ENCODE peak calls at places on chromosome 4, in eight cellular contexts. Q is SK-N-SH; D is BJ; W is right lobe of liver; E is OCI-LY7; X is CD8-positive, alpha-beta T cell; U is dorsolateral prefrontal cortex; B is PC-3. V is an unnamed sample.

GRCh38 chr4:37693450-37694190 is 7.4 kb upstream of the RELL1 start:
- DNase-seq in Q (no peak), D (peak; percentile 19), W (no peak), E (no peak), X (no peak), U (no peak), B (peak; percentile 86), V (peak; percentile 92)

GRCh38 chr4:112403072-112403945 is 106.1 kb downstream of the ALPK1 start:
- DNase-seq in Q (no peak), D (no peak), W (no peak), E (no peak), X (no peak), U (no peak), B (no peak), V (no peak)

GRCh38 chr4:162274354-162274753 is 110.6 kb upstream of the FSTL5 start:
- DNase-seq in Q (no peak), D (no peak), W (no peak), E (no peak), X (no peak), U (no peak), B (peak; percentile 11), V (peak; percentile 78)

GRCh38 chr4:184392748-184393334 is 81.5 kb downstream of the IRF2 start:
- DNase-seq in Q (no peak), D (no peak), W (no peak), E (no peak), X (no peak), U (no peak), B (no peak), V (no peak)

GRCh38 chr4:20042769-20043168 is 208.9 kb upstream of the SLIT2 start:
- DNase-seq in Q (no peak), D (no peak), W (no peak), E (no peak), X (no peak), U (no peak), B (no peak), V (peak; percentile 19)

GRCh38 chr4:94411296-94411695 is 40.4 kb upstream of the PDLIM5 start:
- DNase-seq in Q (no peak), D (no peak), W (no peak), E (no peak), X (no peak), U (no peak), B (no peak), V (no peak)

GRCh38 chr4:180350866-180351350 is 1892.3 kb upstream of the TENM3 start:
- DNase-seq in Q (no peak), D (no peak), W (no peak), E (no peak), X (no peak), U (no peak), B (no peak), V (no peak)

GRCh38 chr4:173074501-173074946 is 94.1 kb upstream of the GALNT7 start:
- DNase-seq in Q (no peak), D (peak; percentile 31), W (no peak), E (no peak), X (no peak), U (no peak), B (peak; percentile 73), V (peak; percentile 96)

GRCh38 chr4:31461425-31461824 is 741.3 kb downstream of the PCDH7 start:
- DNase-seq in Q (no peak), D (no peak), W (no peak), E (no peak), X (no peak), U (no peak), B (peak; percentile 91), V (peak; percentile 88)

GRCh38 chr4:64394469-64394868 is 14.8 kb downstream of the TECRL start:
- DNase-seq in Q (no peak), D (no peak), W (no peak), E (no peak), X (no peak), U (no peak), B (no peak), V (no peak)

DNA sequence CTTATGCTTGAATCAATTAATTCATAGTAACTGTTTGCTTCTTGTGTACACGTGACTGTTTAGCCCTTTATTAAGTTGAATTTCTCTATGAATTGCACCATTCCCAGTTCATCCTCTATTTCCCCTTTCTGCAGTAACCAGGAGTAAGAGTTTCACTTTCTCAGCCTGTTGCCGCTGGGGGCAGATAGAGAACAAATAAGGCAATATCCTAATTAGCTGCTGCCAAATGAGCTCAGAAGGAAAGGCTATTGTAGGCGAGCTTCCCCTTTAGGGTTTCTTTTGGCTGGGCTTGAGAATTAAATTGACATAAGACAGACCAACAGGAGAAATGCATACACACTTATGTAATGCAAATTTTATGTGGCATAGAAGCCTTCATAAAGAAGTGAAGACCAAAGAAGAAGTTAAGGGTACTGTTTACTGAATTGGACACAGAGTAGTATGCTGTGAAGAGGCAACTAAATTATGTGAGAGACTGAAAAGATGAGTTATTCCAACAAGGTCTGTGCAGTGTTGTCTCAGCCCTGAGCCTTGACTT is 1594.7 kb downstream of the TECRL start:
- DNase-seq in Q (no peak), D (no peak), W (no peak), E (no peak), X (no peak), U (no peak), B (no peak), V (no peak)
- TF ChIP-seq CTCF in Q (no peak), D (no peak), W (no peak), E (no peak), X (no peak), U (no peak), B (peak; percentile 15), V (no peak)

DNA sequence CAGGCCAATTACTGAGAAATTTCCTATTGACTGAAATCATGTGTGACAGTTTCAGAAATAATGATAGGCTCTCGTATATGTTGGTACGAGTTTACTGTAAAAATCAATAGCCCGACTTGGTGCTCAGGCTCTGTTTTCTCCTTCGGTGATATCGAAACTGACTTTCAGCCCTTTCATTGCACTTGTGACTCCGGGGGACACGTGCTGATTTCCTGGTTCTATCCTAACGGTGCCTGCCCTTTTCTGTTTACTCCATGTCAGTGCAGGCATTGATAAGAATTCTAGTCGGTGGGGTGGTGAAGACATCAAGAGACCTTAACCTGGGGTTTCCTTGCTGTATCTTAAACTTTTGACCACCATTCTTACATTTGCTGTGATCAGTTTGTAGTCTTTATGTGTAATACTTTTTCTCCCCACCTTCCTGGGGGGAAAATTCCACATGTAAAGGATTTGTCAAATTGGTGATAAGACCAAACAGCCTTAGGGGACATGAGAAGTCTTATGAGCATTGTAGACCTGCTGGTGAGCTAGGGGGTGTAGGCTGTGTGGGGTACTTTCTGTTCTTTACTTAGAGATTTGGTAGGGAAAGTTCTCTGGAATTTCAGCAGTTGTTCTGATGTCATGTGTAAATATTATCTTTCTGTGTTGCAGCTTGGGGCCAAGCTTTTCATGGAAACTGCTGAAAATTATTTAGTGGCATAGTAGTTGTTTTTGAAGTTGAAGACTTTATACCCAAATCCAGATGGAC is 52.7 kb downstream of the TMEM131L start:
- DNase-seq in Q (no peak), D (no peak), W (peak; percentile 64), E (no peak), X (no peak), U (no peak), B (no peak), V (no peak)
- H3K4me3 ChIP-seq in Q (no peak overlapping the region), D (no peak overlapping the region), W (peak overlapping the region; percentile 14), E (no peak overlapping the region), X (peak overlapping the region; percentile 6), U (no peak overlapping the region), B (no peak overlapping the region), V (no peak overlapping the region)

GRCh38 chr4:178577933-178578332 is 1135.7 kb upstream of the AGA start:
- DNase-seq in Q (peak; percentile 12), D (no peak), W (no peak), E (peak; percentile 0), X (no peak), U (no peak), B (peak; percentile 9), V (peak; percentile 24)
- TF ChIP-seq CTCF in Q (peak; percentile 43), D (no peak), W (peak; percentile 7), E (peak; percentile 57), X (no peak), U (peak; percentile 26), B (peak; percentile 51), V (peak; percentile 33)

DNA sequence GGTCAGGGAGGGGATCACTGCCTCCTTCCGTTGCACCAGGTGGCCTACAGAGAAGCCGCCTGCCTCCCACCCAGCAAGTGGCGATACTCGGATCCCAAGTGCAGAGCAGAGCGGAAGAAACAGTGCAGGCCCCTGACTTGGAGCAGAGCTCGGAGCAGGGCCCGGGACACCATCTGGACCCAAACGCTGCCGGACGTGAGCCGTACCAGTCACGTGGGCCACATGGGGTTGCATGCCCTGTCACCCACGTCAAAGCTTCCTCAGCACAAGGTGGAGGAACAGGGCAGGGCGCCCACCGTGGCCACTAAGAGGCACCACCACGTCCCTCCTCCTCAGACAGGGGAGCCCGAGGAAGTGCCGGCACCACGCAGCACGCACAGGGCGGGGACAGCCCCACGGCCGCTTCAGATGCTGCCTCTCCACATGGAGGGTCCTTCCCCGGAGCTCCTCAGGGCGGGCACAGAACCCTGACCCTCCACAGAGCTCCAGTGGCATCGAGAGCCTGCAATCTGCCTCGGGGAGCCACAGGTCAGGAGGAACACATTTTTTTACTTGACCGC is 18.7 kb downstream of the ZFYVE28 start:
- DNase-seq in Q (no peak), D (no peak), W (no peak), E (no peak), X (no peak), U (no peak), B (no peak), V (no peak)
- H3K4me3 ChIP-seq in Q (no peak overlapping the region), D (no peak overlapping the region), W (no peak overlapping the region), E (no peak overlapping the region), X (no peak overlapping the region), U (no peak overlapping the region), B (no peak overlapping the region), V (no peak overlapping the region)

DNA sequence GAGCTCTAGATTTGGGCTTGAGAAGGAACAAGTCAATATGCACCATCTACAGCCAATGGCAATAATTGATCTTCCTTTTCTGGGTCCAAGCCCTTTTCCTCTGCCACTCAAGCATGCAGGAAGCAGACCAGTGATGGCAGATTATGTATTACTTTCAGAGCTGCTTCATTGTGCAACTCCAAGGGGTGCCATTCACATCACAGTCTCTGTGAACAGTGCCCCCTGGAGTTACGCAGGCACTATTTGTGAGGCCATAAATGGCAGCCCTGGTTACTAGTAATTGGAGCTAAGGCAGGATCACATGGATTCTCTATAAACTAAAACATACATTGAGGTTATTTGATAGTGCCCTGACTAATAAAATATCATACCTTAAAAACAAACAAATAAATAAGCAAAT is 313.4 kb upstream of the SLC7A11 start:
- DNase-seq in Q (no peak), D (no peak), W (no peak), E (peak; percentile 11), X (no peak), U (no peak), B (peak; percentile 16), V (peak; percentile 25)
- TF ChIP-seq CTCF in Q (peak; percentile 39), D (peak; percentile 17), W (no peak), E (peak; percentile 66), X (no peak), U (no peak), B (peak; percentile 36), V (peak; percentile 14)